ENCODE peak calls at places on chromosome 19, in four cellular contexts. J, C, M and N are unnamed samples.

GRCh38 chr19:6765738-6766356 is 1.4 kb downstream of the SH2D3A start:
- DNase-seq in C (no peak), M (no peak), J (peak), N (no peak)

GRCh38 chr19:2524840-2525723 is 49.2 kb downstream of the GADD45B start:
- DNase-seq in C (no peak), M (no peak), J (no peak), N (no peak)

GRCh38 chr19:11179716-11180297 is 17.5 kb downstream of the KANK2 start:
- DNase-seq in C (no peak), J (no peak), M (no peak), N (no peak)

GRCh38 chr19:2755811-2756210 is 16.0 kb upstream of the SLC39A3 start:
- DNase-seq in J (no peak), C (no peak), M (no peak), N (no peak)

GRCh38 chr19:6963937-6964336 is 57.3 kb downstream of the MBD3L2B start:
- DNase-seq in J (no peak), M (no peak), C (no peak), N (peak)

GRCh38 chr19:17076539-17076919 is 952 bp downstream of the MYO9B start:
- DNase-seq in C (no peak), J (peak), M (no peak), N (peak)

GRCh38 chr19:54418030-54418929 is 3.0 kb downstream of the TTYH1 start:
- DNase-seq in M (no peak), C (no peak), J (no peak), N (no peak)

GRCh38 chr19:34319230-34319585 is 45.8 kb upstream of the GPI start:
- DNase-seq in M (no peak), J (no peak), C (no peak), N (no peak)

GRCh38 chr19:19226204-19226603 is 14.4 kb downstream of the NCAN start:
- DNase-seq in J (no peak), C (no peak), M (no peak), N (no peak)

GRCh38 chr19:2199215-2199614 is 35.5 kb downstream of the DOT1L start:
- DNase-seq in J (no peak), C (no peak), M (no peak), N (no peak)

GRCh38 chr19:4295972-4296771 is 6.0 kb downstream of the TMIGD2 start:
- DNase-seq in J (no peak), C (no peak), M (no peak), N (no peak)

GRCh38 chr19:36686365-36687213 is 823 bp upstream of the ZNF567 start:
- DNase-seq in J (no peak), M (peak), C (no peak), N (no peak)

GRCh38 chr19:1321539-1321938 is 35.9 kb downstream of the EFNA2 start:
- DNase-seq in C (no peak), M (no peak), J (no peak), N (no peak)

GRCh38 chr19:33429891-33430673 is 56.6 kb downstream of the CEBPG start:
- DNase-seq in J (no peak), C (no peak), M (no peak), N (no peak)

GRCh38 chr19:1446713-1447564 is 3.0 kb upstream of the APC2 start:
- DNase-seq in M (no peak), C (no peak), J (no peak), N (peak)

GRCh38 chr19:6261883-6262282 is 17.9 kb downstream of the MLLT1 start:
- DNase-seq in J (no peak), C (no peak), M (no peak), N (no peak)

GRCh38 chr19:294819-295686 is 3.9 kb upstream of the PLPP2 start:
- DNase-seq in C (no peak), M (peak), J (peak), N (peak)

DNA sequence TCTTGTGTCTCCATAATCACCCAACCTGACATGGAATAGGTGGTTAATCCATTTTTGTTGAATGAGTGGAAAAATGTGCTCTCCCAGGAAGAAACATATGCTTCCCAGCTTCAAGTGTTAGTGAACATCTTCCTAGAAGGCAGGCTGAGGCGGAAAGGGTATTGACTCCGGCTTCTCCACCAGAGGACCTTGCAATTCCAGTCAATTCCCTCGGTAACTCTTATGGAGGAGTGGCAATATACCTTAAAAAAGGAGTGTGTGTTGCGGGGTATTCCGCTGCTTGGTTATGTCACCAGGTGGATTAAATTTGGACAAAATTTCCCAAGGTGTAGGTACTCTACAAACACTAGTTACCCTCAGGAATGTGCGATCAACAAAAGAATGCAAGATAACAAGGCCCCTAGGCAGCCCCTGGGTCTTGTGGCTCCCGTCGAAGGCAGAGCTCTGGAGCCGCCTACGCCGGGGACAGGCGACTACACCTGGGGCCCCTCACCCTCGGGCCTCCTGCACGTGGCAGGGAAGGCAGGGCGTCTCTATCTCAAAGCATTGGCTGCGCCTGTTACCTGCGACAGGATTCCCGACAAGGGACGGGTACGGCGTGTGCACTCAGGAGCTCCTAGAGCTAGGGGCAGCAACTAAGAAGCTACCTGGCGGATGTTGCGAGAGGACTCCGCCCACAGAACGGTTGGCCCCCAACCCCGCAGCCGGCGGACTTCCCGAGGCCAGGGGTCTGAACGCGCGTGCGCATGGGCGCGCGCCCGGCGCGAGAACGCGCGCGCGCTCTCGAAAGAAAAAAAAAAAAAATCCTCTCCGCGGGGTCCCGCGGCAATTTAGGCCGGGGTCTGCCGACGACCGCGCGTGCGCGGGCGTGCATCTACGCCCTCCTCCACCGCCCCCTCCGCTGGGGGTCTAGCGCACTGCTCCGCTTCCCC is at the start of gene WDR87:
- DNase-seq in C (no peak), J (peak), M (peak), N (peak)
- TF ChIP-seq POLR2A in C (no peak), J (no peak), M (no peak), N (no peak)

GRCh38 chr19:57632987-57633831 is at the start of gene ZNF211:
- DNase-seq in M (peak), C (peak), J (peak), N (peak)
- TF ChIP-seq POLR2A in M (no peak), C (no peak), J (no peak), N (peak)

DNA sequence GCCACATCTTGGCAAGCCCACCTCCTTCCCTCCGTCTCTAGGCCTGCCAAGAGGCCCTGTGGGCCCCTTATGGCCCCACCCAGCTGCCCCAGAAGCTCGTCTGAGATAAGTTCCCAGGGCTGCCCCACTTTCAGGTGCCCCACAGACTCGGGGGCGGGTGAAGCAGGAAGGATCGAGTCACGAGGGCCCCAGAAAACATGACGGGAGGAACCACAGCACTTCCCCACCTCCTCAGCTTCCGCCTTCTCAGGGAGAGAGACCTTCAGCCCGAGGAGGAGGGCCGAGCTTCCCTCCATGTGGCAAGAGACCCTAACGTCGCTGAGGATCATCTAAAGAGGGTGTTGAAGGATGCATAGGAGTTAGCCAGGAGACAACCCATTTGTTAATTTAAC is 4.5 kb upstream of the IL12RB1 start:
- DNase-seq in C (peak), M (no peak), J (no peak), N (peak)
- TF ChIP-seq POLR2A in C (no peak), M (no peak), J (no peak), N (peak)

DNA sequence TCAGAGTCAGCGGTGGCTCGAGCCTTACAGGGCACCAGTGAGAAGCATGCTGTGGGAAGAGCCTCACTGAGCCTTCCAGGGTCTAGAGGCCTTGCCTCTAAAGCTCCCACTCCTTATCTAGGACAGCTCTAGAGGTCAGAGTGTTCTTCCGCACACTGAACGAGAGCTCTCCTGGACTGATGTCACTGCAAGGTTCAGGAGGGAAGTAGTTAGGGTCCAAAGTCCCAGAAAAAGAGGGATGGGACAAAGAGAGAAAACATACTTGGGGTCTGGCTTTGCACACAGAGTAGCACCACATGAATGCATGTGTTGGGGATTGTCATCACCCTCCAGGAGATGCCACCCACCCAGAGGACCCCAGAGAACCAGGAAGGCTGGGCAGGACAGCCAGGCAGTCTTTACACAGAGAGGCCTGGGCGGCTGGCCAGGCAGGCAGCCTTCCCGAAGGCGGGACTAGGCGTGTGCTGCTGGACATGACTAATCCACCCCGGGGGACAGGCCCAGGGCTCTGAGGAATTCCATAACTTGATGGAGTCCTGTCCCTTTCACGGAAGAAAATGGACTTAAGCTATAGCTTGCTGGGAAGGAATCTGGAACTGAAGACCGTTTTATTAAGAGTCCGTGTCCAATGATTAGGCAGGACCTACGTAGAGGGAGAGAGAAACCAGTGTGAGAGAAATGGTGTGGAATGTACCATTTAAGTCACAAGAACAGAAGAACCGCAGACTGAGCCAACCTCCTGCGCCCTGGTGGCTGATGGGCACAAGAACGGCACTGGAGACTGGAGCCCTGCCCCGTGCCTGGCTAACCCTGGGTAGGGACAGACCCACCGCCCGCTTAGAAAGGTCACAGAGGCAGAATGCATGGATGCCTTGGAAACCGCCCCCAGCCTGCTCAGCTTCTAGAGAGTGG is 16.7 kb upstream of the EPHX3 start:
- DNase-seq in J (peak), M (peak), C (peak), N (no peak)
- TF ChIP-seq POLR2A in J (no peak), M (no peak), C (no peak), N (no peak)

GRCh38 chr19:35357867-35358573 is at the start of gene FFAR3:
- DNase-seq in C (peak), M (no peak), J (no peak), N (no peak)
- TF ChIP-seq POLR2A in C (no peak), M (no peak), J (no peak), N (no peak)

GRCh38 chr19:48481846-48482639 is 12.9 kb downstream of the CYTH2 start:
- DNase-seq in J (no peak), M (no peak), C (no peak), N (no peak)

GRCh38 chr19:48479686-48480085 is 10.5 kb downstream of the CYTH2 start:
- DNase-seq in J (peak), M (no peak), C (no peak), N (no peak)

GRCh38 chr19:48481191-48481500 is 12.0 kb downstream of the CYTH2 start:
- DNase-seq in J (no peak), M (no peak), C (no peak), N (no peak)

GRCh38 chr19:48480151-48480475 is 10.9 kb downstream of the CYTH2 start:
- DNase-seq in J (no peak), M (peak), C (peak), N (no peak)

DNA sequence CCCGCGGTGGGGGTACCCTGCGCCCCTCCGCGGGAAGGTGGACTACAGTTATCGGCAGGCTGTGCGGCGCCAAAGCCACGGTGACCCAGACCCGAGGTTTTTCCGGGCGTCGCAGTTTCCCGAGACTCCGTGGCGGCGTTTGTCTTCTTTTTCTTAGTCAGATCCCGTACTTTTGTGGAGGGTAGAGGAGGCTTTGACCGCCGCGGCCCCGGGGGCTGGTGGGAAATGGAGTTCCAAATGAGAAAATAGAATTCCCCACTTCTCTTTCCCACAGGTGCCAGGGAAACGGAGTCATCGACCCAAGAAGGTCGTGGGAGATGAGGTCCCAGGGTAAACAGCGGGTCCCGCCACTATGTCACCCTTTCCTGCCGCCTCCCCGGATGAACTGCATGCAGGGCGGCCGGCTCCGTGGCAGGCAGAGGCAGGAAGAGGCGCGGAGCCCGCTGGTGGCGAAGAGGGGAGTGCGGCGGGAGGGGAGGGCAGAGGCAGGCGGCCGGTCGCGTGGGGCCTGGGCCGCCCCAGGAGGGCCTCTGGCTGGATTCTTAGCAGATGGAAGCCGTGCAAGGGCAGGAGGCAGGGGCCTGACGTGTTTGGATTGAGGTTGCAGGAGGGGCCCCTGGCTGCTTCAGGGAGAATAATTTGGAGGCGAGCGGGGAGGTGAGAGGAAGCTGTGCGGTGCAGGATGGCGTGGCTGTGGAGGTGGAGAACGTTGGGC is 11.5 kb downstream of the CYTH2 start:
- DNase-seq in M (peak), J (peak), C (peak), N (no peak)
- TF ChIP-seq POLR2A in M (no peak), J (no peak), C (no peak), N (peak)